ENCODE peak calls at places on chromosomes 4 and X, in eight cellular contexts. One of them, this sample, is unnamed.

GRCh38 chrX:9746148-9746880 is 19.3 kb downstream of the GPR143 start:
- DNase-seq in transverse colon: no peak
- DNase-seq in adrenal gland: no peak
- DNase-seq in cardiac muscle cell: peak; percentile 80
- DNase-seq in K562: no peak
- DNase-seq in lower leg skin: no peak
- DNase-seq in fibroblast of the aortic adventitia: peak; percentile 77
- DNase-seq in heart left ventricle: no peak
- DNase-seq in this sample: no peak

GRCh38 chr4:9977518-9978031 is 43.7 kb downstream of the SLC2A9 start:
- DNase-seq in K562: no peak
- DNase-seq in cardiac muscle cell: no peak
- DNase-seq in fibroblast of the aortic adventitia: no peak
- DNase-seq in adrenal gland: no peak
- DNase-seq in transverse colon: no peak
- DNase-seq in heart left ventricle: no peak
- DNase-seq in lower leg skin: no peak
- DNase-seq in this sample: no peak

GRCh38 chr4:115781528-115782146 is 668.2 kb upstream of the NDST4 start:
- DNase-seq in transverse colon: no peak
- DNase-seq in K562: no peak
- DNase-seq in heart left ventricle: no peak
- DNase-seq in fibroblast of the aortic adventitia: no peak
- DNase-seq in lower leg skin: no peak
- DNase-seq in adrenal gland: no peak
- DNase-seq in cardiac muscle cell: no peak
- DNase-seq in this sample: no peak

GRCh38 chr4:8765631-8766590 is 105.7 kb downstream of the HMX1 start:
- DNase-seq in K562: no peak
- DNase-seq in lower leg skin: peak; percentile 83
- DNase-seq in transverse colon: no peak
- DNase-seq in fibroblast of the aortic adventitia: no peak
- DNase-seq in adrenal gland: no peak
- DNase-seq in heart left ventricle: peak; percentile 2
- DNase-seq in cardiac muscle cell: no peak
- DNase-seq in this sample: no peak

GRCh38 chr4:74682567-74683359 is 111.6 kb downstream of the BTC start:
- DNase-seq in transverse colon: no peak
- DNase-seq in adrenal gland: peak; percentile 78
- DNase-seq in lower leg skin: no peak
- DNase-seq in cardiac muscle cell: peak; percentile 95
- DNase-seq in K562: peak; percentile 95
- DNase-seq in fibroblast of the aortic adventitia: peak; percentile 94
- DNase-seq in heart left ventricle: no peak
- DNase-seq in this sample: peak; percentile 89

GRCh38 chrX:78517124-78517523 is 142.0 kb downstream of the RTL3 start:
- DNase-seq in cardiac muscle cell: no peak
- DNase-seq in transverse colon: no peak
- DNase-seq in lower leg skin: no peak
- DNase-seq in heart left ventricle: no peak
- DNase-seq in adrenal gland: no peak
- DNase-seq in fibroblast of the aortic adventitia: peak; percentile 59
- DNase-seq in K562: no peak
- DNase-seq in this sample: no peak

GRCh38 chrX:8755116-8755515 is 23.2 kb upstream of the ANOS1 start:
- DNase-seq in lower leg skin: no peak
- DNase-seq in heart left ventricle: no peak
- DNase-seq in K562: peak; percentile 3
- DNase-seq in adrenal gland: no peak
- DNase-seq in transverse colon: no peak
- DNase-seq in fibroblast of the aortic adventitia: no peak
- DNase-seq in cardiac muscle cell: no peak
- DNase-seq in this sample: no peak

GRCh38 chrX:31058284-31058683 is 13.6 kb downstream of the FTHL17 start:
- DNase-seq in transverse colon: no peak
- DNase-seq in heart left ventricle: no peak
- DNase-seq in adrenal gland: no peak
- DNase-seq in fibroblast of the aortic adventitia: no peak
- DNase-seq in cardiac muscle cell: no peak
- DNase-seq in K562: no peak
- DNase-seq in lower leg skin: no peak
- DNase-seq in this sample: no peak

GRCh38 chrX:114075073-114075673 is 508.7 kb upstream of the HTR2C start:
- DNase-seq in heart left ventricle: no peak
- DNase-seq in adrenal gland: no peak
- DNase-seq in cardiac muscle cell: no peak
- DNase-seq in K562: no peak
- DNase-seq in lower leg skin: no peak
- DNase-seq in transverse colon: no peak
- DNase-seq in fibroblast of the aortic adventitia: peak; percentile 2
- DNase-seq in this sample: no peak

GRCh38 chrX:49761481-49761880 is 65.7 kb upstream of the PAGE1 start:
- DNase-seq in lower leg skin: no peak
- DNase-seq in fibroblast of the aortic adventitia: peak; percentile 12
- DNase-seq in heart left ventricle: no peak
- DNase-seq in transverse colon: no peak
- DNase-seq in K562: peak; percentile 32
- DNase-seq in adrenal gland: no peak
- DNase-seq in cardiac muscle cell: peak; percentile 16
- DNase-seq in this sample: no peak

GRCh38 chr4:102345795-102346100 is 466 bp upstream of the SLC39A8 start:
- DNase-seq in cardiac muscle cell: no peak
- DNase-seq in heart left ventricle: no peak
- DNase-seq in fibroblast of the aortic adventitia: no peak
- DNase-seq in adrenal gland: no peak
- DNase-seq in transverse colon: no peak
- DNase-seq in K562: no peak
- DNase-seq in lower leg skin: no peak
- DNase-seq in this sample: no peak
- TF ChIP-seq CTCF in cardiac muscle cell: no peak
- TF ChIP-seq CTCF in heart left ventricle: no peak
- TF ChIP-seq CTCF in fibroblast of the aortic adventitia: no peak
- TF ChIP-seq CTCF in adrenal gland: peak; percentile 19
- TF ChIP-seq CTCF in transverse colon: peak; percentile 7
- TF ChIP-seq CTCF in K562: no peak
- TF ChIP-seq CTCF in lower leg skin: no peak
- TF ChIP-seq CTCF in this sample: no peak

DNA sequence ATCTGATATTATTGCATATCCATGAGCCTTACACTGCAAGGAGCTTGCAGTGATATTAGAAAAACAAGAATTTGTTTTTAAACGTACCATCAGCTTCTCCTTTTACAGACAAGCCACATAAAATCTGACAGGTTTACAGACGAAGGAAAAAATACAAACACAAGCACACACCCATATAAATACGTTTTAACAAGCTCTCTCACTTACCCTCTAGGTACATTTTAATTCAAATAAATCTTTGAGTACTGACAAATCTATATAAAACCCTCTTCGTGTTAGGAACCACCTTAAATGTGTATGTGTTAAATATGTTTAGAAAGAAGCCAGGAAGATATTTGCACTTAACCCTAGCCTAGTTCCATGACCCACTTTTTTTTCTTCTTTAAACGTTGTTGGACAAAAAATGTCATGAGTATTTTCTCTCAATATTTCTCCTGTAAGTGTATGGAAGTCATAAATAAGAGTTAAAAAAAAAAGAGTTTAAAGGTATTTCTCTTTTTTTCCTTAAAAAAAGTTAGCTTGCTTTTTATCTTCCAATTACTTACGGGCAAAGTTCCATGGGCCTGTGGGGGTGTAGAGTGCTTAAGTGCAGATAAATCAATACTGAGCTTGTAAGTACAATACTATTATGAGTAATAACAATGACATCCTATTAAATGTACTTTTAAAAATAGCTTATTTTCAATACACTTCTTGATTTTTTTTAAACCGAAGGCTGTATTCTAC is 1.5 kb downstream of the ARAP2 start:
- DNase-seq in adrenal gland: no peak
- DNase-seq in transverse colon: no peak
- DNase-seq in lower leg skin: no peak
- DNase-seq in fibroblast of the aortic adventitia: no peak
- DNase-seq in cardiac muscle cell: no peak
- DNase-seq in heart left ventricle: no peak
- DNase-seq in K562: no peak
- DNase-seq in this sample: no peak
- H3K4me3 ChIP-seq in adrenal gland: peak overlapping the region; percentile 74
- H3K4me3 ChIP-seq in transverse colon: peak overlapping the region; percentile 73
- H3K4me3 ChIP-seq in lower leg skin: no peak overlapping the region
- H3K4me3 ChIP-seq in fibroblast of the aortic adventitia: no peak overlapping the region
- H3K4me3 ChIP-seq in cardiac muscle cell: no peak overlapping the region
- H3K4me3 ChIP-seq in heart left ventricle: peak overlapping the region; percentile 72
- H3K4me3 ChIP-seq in K562: no peak overlapping the region
- H3K4me3 ChIP-seq in this sample: peak overlapping the region; percentile 73

GRCh38 chr4:79259242-79259641 is 66.6 kb downstream of the NAA11 start:
- DNase-seq in transverse colon: no peak
- DNase-seq in heart left ventricle: no peak
- DNase-seq in lower leg skin: no peak
- DNase-seq in fibroblast of the aortic adventitia: no peak
- DNase-seq in cardiac muscle cell: no peak
- DNase-seq in adrenal gland: no peak
- DNase-seq in K562: no peak
- DNase-seq in this sample: no peak
- TF ChIP-seq CTCF in transverse colon: no peak
- TF ChIP-seq CTCF in heart left ventricle: no peak
- TF ChIP-seq CTCF in lower leg skin: no peak
- TF ChIP-seq CTCF in fibroblast of the aortic adventitia: no peak
- TF ChIP-seq CTCF in cardiac muscle cell: no peak
- TF ChIP-seq CTCF in adrenal gland: no peak
- TF ChIP-seq CTCF in K562: no peak
- TF ChIP-seq CTCF in this sample: no peak

GRCh38 chrX:104270916-104271512 is 16.3 kb upstream of the ESX1 start:
- DNase-seq in heart left ventricle: peak; percentile 15
- DNase-seq in transverse colon: peak; percentile 14
- DNase-seq in lower leg skin: no peak
- DNase-seq in fibroblast of the aortic adventitia: peak; percentile 37
- DNase-seq in K562: peak; percentile 33
- DNase-seq in cardiac muscle cell: peak; percentile 46
- DNase-seq in adrenal gland: peak; percentile 52
- DNase-seq in this sample: peak; percentile 50
- H3K4me3 ChIP-seq in heart left ventricle: peak overlapping the region; percentile 22
- H3K4me3 ChIP-seq in transverse colon: no peak overlapping the region
- H3K4me3 ChIP-seq in lower leg skin: no peak overlapping the region
- H3K4me3 ChIP-seq in fibroblast of the aortic adventitia: peak overlapping the region; percentile 39
- H3K4me3 ChIP-seq in K562: no peak overlapping the region
- H3K4me3 ChIP-seq in cardiac muscle cell: no peak overlapping the region
- H3K4me3 ChIP-seq in adrenal gland: no peak overlapping the region
- H3K4me3 ChIP-seq in this sample: no peak overlapping the region

GRCh38 chr4:167623241-167623572 is 388.9 kb upstream of the SPOCK3 start:
- DNase-seq in transverse colon: no peak
- DNase-seq in fibroblast of the aortic adventitia: peak; percentile 43
- DNase-seq in adrenal gland: no peak
- DNase-seq in lower leg skin: no peak
- DNase-seq in cardiac muscle cell: no peak
- DNase-seq in heart left ventricle: no peak
- DNase-seq in K562: no peak
- DNase-seq in this sample: no peak

GRCh38 chr4:167622481-167623240 is 388.4 kb upstream of the SPOCK3 start:
- DNase-seq in cardiac muscle cell: peak; percentile 74
- DNase-seq in transverse colon: peak; percentile 19
- DNase-seq in lower leg skin: no peak
- DNase-seq in adrenal gland: peak; percentile 53
- DNase-seq in heart left ventricle: no peak
- DNase-seq in K562: peak; percentile 50
- DNase-seq in fibroblast of the aortic adventitia: peak; percentile 73
- DNase-seq in this sample: peak; percentile 46
- TF ChIP-seq CTCF in cardiac muscle cell: peak; percentile 95
- TF ChIP-seq CTCF in transverse colon: peak; percentile 36
- TF ChIP-seq CTCF in lower leg skin: no peak
- TF ChIP-seq CTCF in adrenal gland: peak; percentile 51
- TF ChIP-seq CTCF in heart left ventricle: peak; percentile 63
- TF ChIP-seq CTCF in K562: peak; percentile 41
- TF ChIP-seq CTCF in fibroblast of the aortic adventitia: peak; percentile 92
- TF ChIP-seq CTCF in this sample: peak; percentile 84

DNA sequence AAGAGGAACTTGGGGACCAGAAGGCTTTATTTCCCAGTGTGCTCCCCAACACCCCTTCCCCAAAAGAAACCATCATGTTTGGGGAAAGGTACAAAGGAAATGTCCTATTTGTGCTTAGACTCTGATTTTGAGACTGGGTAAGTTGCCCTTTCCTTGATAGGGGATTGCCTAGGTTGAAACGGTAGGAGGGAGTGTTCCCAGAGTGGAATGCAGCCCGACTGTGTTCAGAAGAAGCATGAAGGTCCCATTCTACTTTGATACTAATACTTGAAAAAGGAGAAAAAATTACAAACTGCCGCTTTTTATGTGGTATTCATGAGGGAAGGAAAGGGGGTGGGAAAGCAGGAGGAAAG is 32.4 kb upstream of the TMEM131L start:
- DNase-seq in adrenal gland: no peak
- DNase-seq in transverse colon: no peak
- DNase-seq in K562: no peak
- DNase-seq in cardiac muscle cell: no peak
- DNase-seq in fibroblast of the aortic adventitia: no peak
- DNase-seq in lower leg skin: no peak
- DNase-seq in heart left ventricle: no peak
- DNase-seq in this sample: no peak
- H3K4me3 ChIP-seq in adrenal gland: no peak overlapping the region
- H3K4me3 ChIP-seq in transverse colon: no peak overlapping the region
- H3K4me3 ChIP-seq in K562: no peak overlapping the region
- H3K4me3 ChIP-seq in cardiac muscle cell: no peak overlapping the region
- H3K4me3 ChIP-seq in fibroblast of the aortic adventitia: no peak overlapping the region
- H3K4me3 ChIP-seq in lower leg skin: no peak overlapping the region
- H3K4me3 ChIP-seq in heart left ventricle: no peak overlapping the region
- H3K4me3 ChIP-seq in this sample: no peak overlapping the region

This sample was measured in HCT116.